ENCODE peak calls at places on chromosomes 16 and 17, in eight cellular contexts. L is upper lobe of right lung, U is AG04450, Z is endodermal cell, Y is ovary, A is type B pancreatic cell, P is adrenal gland, V is ascending aorta. D is an unnamed sample.

GRCh38 chr16:3774156-3774767 is 56.9 kb upstream of the TRAP1 start:
- DNase-seq in P (peak), Z (no peak), A (no peak), V (no peak), L (no peak), U (peak), Y (peak), D (no peak)

GRCh38 chr17:66637491-66637890 is 197.4 kb upstream of the CACNG5 start:
- DNase-seq in P (no peak), U (no peak), Y (no peak), V (no peak), Z (no peak), A (no peak), L (no peak), D (peak)

GRCh38 chr16:86343733-86344585 is 166.4 kb upstream of the FOXF1 start:
- DNase-seq in Y (no peak), A (no peak), Z (no peak), P (no peak), V (no peak), U (no peak), L (no peak), D (no peak)

GRCh38 chr17:2688351-2689342 is 22.9 kb downstream of the CLUH start:
- DNase-seq in Y (peak), Z (peak), U (no peak), V (no peak), P (no peak), L (peak), A (no peak), D (no peak)

GRCh38 chr17:64622931-64623654 is 39.0 kb downstream of the SMURF2 start:
- DNase-seq in P (no peak), Y (no peak), U (no peak), L (no peak), V (no peak), A (no peak), Z (no peak), D (peak)

GRCh38 chr16:81376880-81377279 is 62.1 kb downstream of the GAN start:
- DNase-seq in L (no peak), P (no peak), U (no peak), A (no peak), Z (no peak), V (no peak), Y (no peak), D (no peak)

GRCh38 chr17:59899099-59899498 is 6.2 kb downstream of the RPS6KB1 start:
- DNase-seq in P (no peak), V (no peak), U (no peak), Y (no peak), L (no peak), A (no peak), Z (no peak), D (peak)

GRCh38 chr16:275786-276232 is at the start of gene RGS11:
- DNase-seq in A (no peak), Y (no peak), L (peak), Z (no peak), V (no peak), U (no peak), P (no peak), D (no peak)

GRCh38 chr17:42286411-42287295 is 1.6 kb upstream of the STAT5A start:
- DNase-seq in L (peak), U (no peak), V (no peak), P (no peak), A (peak), Z (peak), Y (peak), D (no peak)

GRCh38 chr17:18248300-18248731 is 10.2 kb downstream of the FLII start:
- DNase-seq in U (peak), V (no peak), A (no peak), Y (peak), L (no peak), P (peak), Z (peak), D (peak)

GRCh38 chr16:8905795-8906591 is 23.8 kb downstream of the LITAFD start:
- DNase-seq in U (no peak), L (no peak), V (no peak), Y (no peak), P (no peak), Z (peak), A (no peak), D (no peak)

GRCh38 chr17:77802811-77803220 is 155.7 kb upstream of the TNRC6C start:
- DNase-seq in L (no peak), Z (peak), V (no peak), U (no peak), P (no peak), Y (peak), A (no peak), D (no peak)

GRCh38 chr17:9905902-9906301 is 831 bp upstream of the RCVRN start:
- DNase-seq in Z (peak), U (no peak), Y (no peak), P (no peak), L (peak), V (no peak), A (no peak), D (no peak)

GRCh38 chr16:27225536-27226360 is 22.4 kb downstream of the KDM8 start:
- DNase-seq in A (no peak), L (no peak), P (no peak), U (no peak), V (no peak), Y (no peak), Z (no peak), D (no peak)

GRCh38 chr17:63446218-63446980 is at the start of gene CYB561:
- DNase-seq in Y (peak), V (no peak), A (peak), Z (no peak), P (peak), U (no peak), L (peak), D (no peak)

GRCh38 chr17:69716571-69716970 is 302.1 kb downstream of the MAP2K6 start:
- DNase-seq in V (no peak), Z (no peak), A (no peak), P (no peak), U (no peak), L (no peak), Y (no peak), D (peak)

GRCh38 chr17:16952401-16952800 is 19.5 kb downstream of the TNFRSF13B start:
- DNase-seq in V (no peak), U (no peak), A (no peak), Y (no peak), Z (peak), L (no peak), P (no peak), D (no peak)

GRCh38 chr17:61007980-61008379 is 330.3 kb downstream of the BCAS3 start:
- DNase-seq in U (no peak), V (no peak), Y (no peak), L (no peak), A (no peak), P (no peak), Z (no peak), D (no peak)

GRCh38 chr17:38456031-38456815 is 28.0 kb downstream of the ARHGAP23 start:
- DNase-seq in Y (no peak), U (no peak), P (no peak), Z (peak), A (no peak), V (no peak), L (no peak), D (no peak)

GRCh38 chr16:48384305-48384981 is 770 bp downstream of the SIAH1 start:
- DNase-seq in Y (peak), P (peak), A (peak), V (no peak), L (peak), U (no peak), Z (peak), D (no peak)

GRCh38 chr16:6645758-6646423 is 686.8 kb upstream of the RBFOX1 start:
- DNase-seq in Y (no peak), L (no peak), Z (no peak), U (no peak), V (no peak), P (no peak), A (no peak), D (no peak)

GRCh38 chr16:57475711-57476339 is 10.5 kb downstream of the DOK4 start:
- DNase-seq in A (no peak), V (no peak), U (no peak), Y (no peak), Z (peak), P (no peak), L (peak), D (no peak)

GRCh38 chr16:71467810-71468209 is 5.8 kb upstream of the ZNF23 start:
- DNase-seq in Y (no peak), P (peak), U (no peak), Z (peak), L (no peak), A (no peak), V (no peak), D (no peak)

GRCh38 chr16:84294196-84295142 is at the start of gene WFDC1:
- DNase-seq in Y (no peak), A (no peak), L (peak), P (peak), U (no peak), V (no peak), Z (peak), D (no peak)

GRCh38 chr16:3665508-3665907 is 11.0 kb downstream of the DNASE1 start:
- DNase-seq in V (no peak), Y (no peak), A (no peak), P (no peak), L (no peak), U (no peak), Z (no peak), D (no peak)

GRCh38 chr17:77308768-77309726 is 168.3 kb downstream of the SEC14L1 start:
- DNase-seq in A (no peak), P (peak), Y (no peak), L (peak), U (no peak), Z (no peak), V (no peak), D (no peak)

GRCh38 chr17:62763891-62764600 is 44.1 kb downstream of the MARCHF10 start:
- DNase-seq in A (peak), L (no peak), Y (no peak), V (no peak), Z (peak), U (no peak), P (no peak), D (no peak)

GRCh38 chr17:12973496-12974318 is 44.1 kb downstream of the ELAC2 start:
- DNase-seq in P (no peak), Z (peak), U (no peak), Y (no peak), V (no peak), A (no peak), L (peak), D (no peak)

GRCh38 chr16:86775401-86775985 is 197.1 kb downstream of the FOXL1 start:
- DNase-seq in L (no peak), P (no peak), A (no peak), Y (no peak), Z (peak), U (no peak), V (no peak), D (no peak)

GRCh38 chr16:11697319-11697718 is 29.1 kb downstream of the SNN start:
- DNase-seq in P (no peak), A (no peak), Z (no peak), V (no peak), Y (no peak), L (no peak), U (no peak), D (no peak)

GRCh38 chr16:85519540-85520231 is 93.4 kb upstream of the GSE1 start:
- DNase-seq in U (no peak), L (no peak), A (no peak), V (no peak), Z (no peak), Y (no peak), P (no peak), D (no peak)

GRCh38 chr16:24538756-24539294 is 541 bp upstream of the RBBP6 start:
- DNase-seq in V (no peak), A (no peak), P (peak), U (no peak), L (no peak), Z (no peak), Y (no peak), D (no peak)

GRCh38 chr17:57539528-57540301 is 205.4 kb downstream of the CCDC182 start:
- DNase-seq in L (no peak), Z (no peak), V (no peak), A (no peak), U (no peak), Y (no peak), P (peak), D (no peak)

DNA sequence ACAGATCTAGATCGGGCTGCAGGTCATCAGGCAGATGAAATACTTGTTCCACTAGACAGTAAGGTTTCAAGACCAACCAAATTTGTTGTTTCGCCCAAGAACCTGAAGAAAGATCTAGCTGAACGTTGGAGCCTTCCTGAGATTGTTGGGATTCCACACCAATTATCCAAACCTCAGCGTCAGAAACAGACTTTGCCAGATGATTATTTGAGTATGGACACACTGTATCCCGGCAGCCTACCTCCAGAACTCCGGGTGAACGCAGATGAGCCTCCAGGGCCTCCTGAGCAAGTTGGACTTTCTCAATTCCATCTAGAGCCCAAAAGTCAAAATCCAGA is 14.4 kb downstream of the LRRC37B start:
- DNase-seq in V (no peak), Y (no peak), A (no peak), L (no peak), U (no peak), Z (no peak), P (no peak), D (no peak)
- TF ChIP-seq CTCF in V (no peak), Y (no peak), A (no peak), L (no peak), U (no peak), Z (no peak), P (no peak), D (no peak)

GRCh38 chr17:15915996-15916395 is 28.9 kb upstream of the ADORA2B start:
- DNase-seq in A (no peak), L (no peak), Y (no peak), V (no peak), P (no peak), Z (no peak), U (no peak), D (no peak)

GRCh38 chr17:15918261-15918660 is 26.7 kb upstream of the ADORA2B start:
- DNase-seq in V (no peak), L (no peak), P (no peak), U (no peak), A (no peak), Y (no peak), Z (no peak), D (no peak)

GRCh38 chr17:15918661-15919259 is 26.2 kb upstream of the ADORA2B start:
- DNase-seq in U (no peak), P (no peak), L (no peak), V (no peak), A (no peak), Z (no peak), Y (no peak), D (no peak)

GRCh38 chr17:15917021-15917438 is 27.9 kb upstream of the ADORA2B start:
- DNase-seq in L (no peak), U (no peak), A (no peak), V (no peak), P (no peak), Z (no peak), Y (no peak), D (no peak)

DNA sequence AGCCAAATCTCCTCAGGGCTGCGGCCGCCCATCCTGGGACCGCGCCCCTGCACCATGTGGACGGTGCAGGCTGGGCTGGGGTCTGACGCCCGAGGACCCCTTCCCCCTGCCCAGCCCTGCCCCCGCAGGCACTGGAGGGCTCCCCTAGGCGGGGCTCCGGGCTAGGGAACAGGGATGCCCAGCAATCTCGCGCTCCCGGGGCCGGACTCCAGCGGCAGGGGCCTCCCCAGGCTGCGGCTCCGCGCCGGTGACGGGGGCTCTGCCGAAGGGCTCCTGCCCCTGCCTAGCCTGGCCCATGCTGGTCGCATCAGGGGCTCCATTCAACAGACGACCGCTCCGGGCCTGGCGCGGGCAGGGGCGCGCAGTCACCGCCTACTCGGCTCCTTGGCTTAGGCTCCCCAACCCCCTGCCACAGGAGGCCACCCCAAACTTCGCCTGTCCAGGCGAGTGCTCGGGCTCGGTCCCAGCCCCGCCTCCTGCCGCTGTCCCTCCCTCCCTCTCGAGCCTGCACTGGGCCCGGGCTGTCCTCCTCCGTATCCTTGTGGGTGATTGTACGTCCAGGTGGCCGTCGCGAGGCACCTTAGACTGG is 27.4 kb upstream of the ADORA2B start:
- DNase-seq in L (peak), P (no peak), V (no peak), U (no peak), A (no peak), Y (no peak), Z (peak), D (no peak)
- TF ChIP-seq CTCF in L (no peak), P (no peak), V (no peak), U (no peak), A (no peak), Y (no peak), Z (no peak), D (no peak)

GRCh38 chr17:21289902-21290571 is 5.5 kb downstream of the MAP2K3 start:
- DNase-seq in A (no peak), Z (no peak), L (no peak), Y (peak), V (no peak), P (no peak), U (no peak), D (no peak)
- TF ChIP-seq CTCF in A (no peak), Z (no peak), L (no peak), Y (no peak), V (no peak), P (no peak), U (no peak), D (no peak)

GRCh38 chr16:30996324-30996999 is 11.5 kb downstream of the HSD3B7 start:
- DNase-seq in U (no peak), A (no peak), L (no peak), V (no peak), Z (no peak), P (no peak), Y (peak), D (no peak)

GRCh38 chr16:30997000-30997886 is 12.2 kb downstream of the HSD3B7 start:
- DNase-seq in V (no peak), U (no peak), L (peak), P (peak), Z (peak), A (no peak), Y (peak), D (no peak)

GRCh38 chr16:30995927-30996323 is 10.9 kb downstream of the HSD3B7 start:
- DNase-seq in Y (no peak), L (no peak), P (no peak), V (no peak), Z (no peak), A (no peak), U (no peak), D (no peak)

GRCh38 chr16:30998852-30999761 is 11.3 kb downstream of the STX1B start:
- DNase-seq in U (no peak), P (no peak), Y (peak), L (no peak), Z (no peak), V (no peak), A (no peak), D (no peak)

DNA sequence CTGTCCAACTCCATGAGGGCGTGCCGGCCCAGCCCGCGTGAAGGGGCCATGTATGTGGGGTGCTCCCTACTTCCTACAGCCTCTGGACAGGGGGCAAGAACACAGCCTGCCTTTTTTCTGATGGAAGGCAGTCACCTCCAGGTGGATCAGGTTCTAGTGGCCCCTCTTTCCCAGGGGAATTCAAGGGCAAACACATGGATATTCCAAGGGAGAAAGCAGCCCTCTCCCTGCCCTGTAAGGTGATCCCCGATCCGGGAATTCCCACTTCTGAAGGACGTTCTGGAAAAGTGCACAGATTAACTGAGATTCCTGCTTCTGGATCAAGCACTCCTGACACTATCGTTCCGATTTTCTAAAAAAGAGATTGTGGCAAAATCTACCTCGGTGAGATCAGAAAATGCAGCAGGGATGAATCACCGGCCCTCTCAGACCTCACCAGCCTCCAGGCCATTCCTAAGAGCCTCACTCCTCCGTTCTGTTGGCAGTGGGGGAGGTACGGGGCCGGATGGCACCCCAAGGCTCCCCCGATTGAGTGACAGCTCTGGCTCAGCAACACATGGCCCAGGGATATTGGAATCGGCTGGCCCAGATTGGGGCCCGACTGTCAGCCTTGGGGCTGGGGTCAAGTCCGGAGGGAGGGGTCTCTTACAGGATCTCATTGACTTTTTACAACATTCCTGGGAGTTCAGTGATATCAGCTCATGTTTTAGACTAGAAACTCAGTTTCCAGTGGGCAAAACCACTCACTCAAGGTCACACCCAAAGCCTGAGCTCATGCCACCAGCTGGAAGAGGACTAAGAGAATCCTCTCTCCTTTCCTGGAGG is 12.3 kb downstream of the STX1B start:
- DNase-seq in Y (no peak), L (no peak), P (peak), U (peak), V (no peak), Z (no peak), A (no peak), D (peak)
- TF ChIP-seq CTCF in Y (no peak), L (no peak), P (no peak), U (no peak), V (no peak), Z (no peak), A (no peak), D (no peak)

GRCh38 chr16:21501869-21502667 is 97.3 kb upstream of the METTL9 start:
- DNase-seq in P (peak), A (peak), L (peak), Z (peak), U (peak), Y (peak), V (peak), D (peak)
- TF ChIP-seq CTCF in P (no peak), A (no peak), L (no peak), Z (no peak), U (no peak), Y (no peak), V (no peak), D (no peak)

GRCh38 chr16:22688463-22688862 is 125.5 kb upstream of the HS3ST2 start:
- DNase-seq in V (no peak), Y (no peak), P (no peak), L (no peak), Z (no peak), U (no peak), A (no peak), D (no peak)
- TF ChIP-seq CTCF in V (no peak), Y (no peak), P (no peak), L (no peak), Z (no peak), U (no peak), A (no peak), D (no peak)

GRCh38 chr17:40497704-40498103 is 3.7 kb downstream of the TNS4 start:
- DNase-seq in Z (no peak), V (no peak), Y (no peak), A (no peak), U (no peak), L (no peak), P (no peak), D (no peak)
- TF ChIP-seq CTCF in Z (no peak), V (no peak), Y (no peak), A (no peak), U (no peak), L (no peak), P (no peak), D (no peak)

GRCh38 chr17:51119415-51120356 is 982 bp downstream of the SPAG9 start:
- DNase-seq in L (peak), V (no peak), Z (peak), A (peak), P (peak), U (no peak), Y (peak), D (peak)
- TF ChIP-seq CTCF in L (peak), V (peak), Z (peak), A (peak), P (no peak), U (peak), Y (peak), D (peak)

D was measured in astrocyte of the cerebellum.